ENCODE peak calls at places on chromosome 12, in four cellular contexts. Q, N, R and Z are unnamed samples. For H3K4me1, the result is how much of the 10 kb centered on the place peaks cover.

GRCh38 chr12:7501031-7501585 is 2.5 kb downstream of the CD163 start:
- DNase-seq in Q (no peak), N (no peak), R (no peak), Z (no peak)

GRCh38 chr12:96045566-96045965 is 10.2 kb upstream of the LTA4H start:
- DNase-seq in R (no peak), Q (no peak), N (no peak), Z (peak)

GRCh38 chr12:82877963-82878362 is 191.3 kb downstream of the TMTC2 start:
- DNase-seq in Q (no peak), N (no peak), R (no peak), Z (no peak)

GRCh38 chr12:123160801-123161487 is 10.1 kb upstream of the PITPNM2 start:
- DNase-seq in R (no peak), Q (no peak), N (no peak), Z (no peak)

GRCh38 chr12:65200007-65200665 is 30.8 kb downstream of the LEMD3 start:
- DNase-seq in R (no peak), N (no peak), Q (no peak), Z (no peak)

GRCh38 chr12:114913871-114914801 is 230.2 kb upstream of the TBX3 start:
- DNase-seq in Q (no peak), R (no peak), N (no peak), Z (no peak)

GRCh38 chr12:33752854-33753253 is 269.4 kb upstream of the ALG10 start:
- DNase-seq in Q (no peak), N (no peak), R (no peak), Z (no peak)

GRCh38 chr12:7190268-7191055 is 976 bp downstream of the PEX5 start:
- DNase-seq in Q (peak), N (peak), R (no peak), Z (peak)

GRCh38 chr12:130644566-130644965 is 71.5 kb downstream of the RIMBP2 start:
- DNase-seq in R (no peak), N (no peak), Q (no peak), Z (no peak)

GRCh38 chr12:121388421-121388981 is 11.4 kb upstream of the RNF34 start:
- DNase-seq in N (no peak), R (no peak), Q (no peak), Z (no peak)

GRCh38 chr12:66119870-66120241 is 10.7 kb downstream of the LLPH start:
- DNase-seq in R (no peak), N (no peak), Q (no peak), Z (no peak)

GRCh38 chr12:130339946-130340345 is 2.3 kb downstream of the PIWIL1 start:
- DNase-seq in R (no peak), Q (no peak), N (no peak), Z (no peak)

GRCh38 chr12:89524201-89525001 is at the start of gene GALNT4:
- DNase-seq in R (peak), N (peak), Q (peak), Z (peak)

GRCh38 chr12:6703631-6704030 is 3.0 kb upstream of the PIANP start:
- DNase-seq in Q (no peak), N (no peak), R (no peak), Z (no peak)

GRCh38 chr12:101697197-101697929 is at the start of gene CHPT1:
- DNase-seq in N (peak), R (peak), Q (peak), Z (peak)

GRCh38 chr12:54195736-54196347 is 7.1 kb upstream of the SMUG1 start:
- DNase-seq in Q (no peak), N (no peak), R (no peak), Z (peak)

GRCh38 chr12:77120695-77121094 is 55.3 kb upstream of the E2F7 start:
- DNase-seq in N (no peak), Q (no peak), R (no peak), Z (no peak)

GRCh38 chr12:53495903-53496751 is 3.1 kb downstream of the MAP3K12 start:
- DNase-seq in R (no peak), N (peak), Q (peak), Z (no peak)

GRCh38 chr12:96073346-96074336 is 38.3 kb upstream of the LTA4H start:
- DNase-seq in R (no peak), N (no peak), Q (no peak), Z (no peak)

GRCh38 chr12:12999276-12999958 is 648 bp downstream of the HEBP1 start:
- DNase-seq in N (no peak), Q (no peak), R (no peak), Z (no peak)

GRCh38 chr12:10012630-10013330 is 2.4 kb downstream of the CLEC12B start:
- DNase-seq in N (no peak), Q (no peak), R (no peak), Z (no peak)

GRCh38 chr12:93868771-93869170 is 191.6 kb downstream of the CRADD start:
- DNase-seq in N (no peak), Q (no peak), R (no peak), Z (no peak)

GRCh38 chr12:56469007-56469930 is 891 bp downstream of the SPRYD4 start:
- DNase-seq in R (peak), N (no peak), Q (peak), Z (no peak)

GRCh38 chr12:64618953-64619590 is 8.8 kb downstream of the RASSF3 start:
- DNase-seq in N (no peak), R (no peak), Q (no peak), Z (no peak)

GRCh38 chr12:29562167-29562776 is 64.8 kb upstream of the OVCH1 start:
- DNase-seq in Q (peak), R (no peak), N (no peak), Z (no peak)

GRCh38 chr12:100266163-100266801 is 597 bp downstream of the DEPDC4 start:
- DNase-seq in N (no peak), R (no peak), Q (no peak), Z (no peak)

GRCh38 chr12:125092872-125093680 is 27.8 kb downstream of the AACS start:
- DNase-seq in Q (no peak), R (no peak), N (peak), Z (no peak)

GRCh38 chr12:67697981-67698380 is 49.4 kb downstream of the DYRK2 start:
- DNase-seq in Q (no peak), N (no peak), R (no peak), Z (no peak)

GRCh38 chr12:130956009-130956408 is 2.3 kb downstream of the ADGRD1 start:
- DNase-seq in R (no peak), Q (no peak), N (no peak), Z (no peak)

GRCh38 chr12:109121346-109121880 is 5.0 kb downstream of the ACACB start:
- DNase-seq in Q (no peak), N (no peak), R (no peak), Z (no peak)

GRCh38 chr12:128810182-128811127 is 13.3 kb downstream of the SLC15A4 start:
- DNase-seq in R (no peak), N (no peak), Q (no peak), Z (no peak)

GRCh38 chr12:40819427-40820108 is 127.3 kb downstream of the CNTN1 start:
- DNase-seq in N (peak), R (peak), Q (peak), Z (peak)

GRCh38 chr12:14769462-14769836 is 33.8 kb downstream of the WBP11 start:
- DNase-seq in Q (peak), N (peak), R (peak), Z (peak)

GRCh38 chr12:77940011-77940423 is 109.3 kb downstream of the NAV3 start:
- DNase-seq in N (no peak), Q (no peak), R (no peak), Z (no peak)

GRCh38 chr12:103930787-103931536 is 752 bp downstream of the HSP90B1 start:
- DNase-seq in R (peak), N (peak), Q (peak), Z (peak)

GRCh38 chr12:60100852-60101251 is 505.0 kb downstream of the SLC16A7 start:
- DNase-seq in Q (no peak), N (no peak), R (no peak), Z (no peak)

GRCh38 chr12:111355181-111355925 is 13.5 kb downstream of the PHETA1 start:
- DNase-seq in Q (no peak), N (no peak), R (no peak), Z (no peak)

GRCh38 chr12:75816892-75817291 is 214.7 kb downstream of the PHLDA1 start:
- DNase-seq in N (no peak), R (no peak), Q (no peak), Z (no peak)

GRCh38 chr12:75823475-75823874 is 208.1 kb downstream of the PHLDA1 start:
- DNase-seq in N (no peak), R (no peak), Q (no peak), Z (no peak)

GRCh38 chr12:75818863-75819262 is 212.7 kb downstream of the PHLDA1 start:
- DNase-seq in R (no peak), N (no peak), Q (no peak), Z (no peak)

GRCh38 chr12:75819512-75819911 is 212.1 kb downstream of the PHLDA1 start:
- DNase-seq in R (no peak), N (no peak), Q (no peak), Z (no peak)

GRCh38 chr12:75820848-75821578 is 210.6 kb downstream of the PHLDA1 start:
- DNase-seq in R (no peak), N (no peak), Q (peak), Z (no peak)
- TF ChIP-seq CTCF in R (no peak), N (no peak), Q (no peak), Z (peak)

GRCh38 chr12:47776471-47777143 is 3.6 kb downstream of the SLC48A1 start:
- DNase-seq in N (peak), R (no peak), Q (no peak), Z (peak)
- H3K4me1 ChIP-seq in N (under half), R (under half), Q (under half), Z (half or more)

GRCh38 chr12:11673666-11674464 is 24.4 kb downstream of the ETV6 start:
- DNase-seq in Q (no peak), R (no peak), N (no peak), Z (no peak)
- TF ChIP-seq CTCF in Q (no peak), R (no peak), N (no peak), Z (no peak)

DNA sequence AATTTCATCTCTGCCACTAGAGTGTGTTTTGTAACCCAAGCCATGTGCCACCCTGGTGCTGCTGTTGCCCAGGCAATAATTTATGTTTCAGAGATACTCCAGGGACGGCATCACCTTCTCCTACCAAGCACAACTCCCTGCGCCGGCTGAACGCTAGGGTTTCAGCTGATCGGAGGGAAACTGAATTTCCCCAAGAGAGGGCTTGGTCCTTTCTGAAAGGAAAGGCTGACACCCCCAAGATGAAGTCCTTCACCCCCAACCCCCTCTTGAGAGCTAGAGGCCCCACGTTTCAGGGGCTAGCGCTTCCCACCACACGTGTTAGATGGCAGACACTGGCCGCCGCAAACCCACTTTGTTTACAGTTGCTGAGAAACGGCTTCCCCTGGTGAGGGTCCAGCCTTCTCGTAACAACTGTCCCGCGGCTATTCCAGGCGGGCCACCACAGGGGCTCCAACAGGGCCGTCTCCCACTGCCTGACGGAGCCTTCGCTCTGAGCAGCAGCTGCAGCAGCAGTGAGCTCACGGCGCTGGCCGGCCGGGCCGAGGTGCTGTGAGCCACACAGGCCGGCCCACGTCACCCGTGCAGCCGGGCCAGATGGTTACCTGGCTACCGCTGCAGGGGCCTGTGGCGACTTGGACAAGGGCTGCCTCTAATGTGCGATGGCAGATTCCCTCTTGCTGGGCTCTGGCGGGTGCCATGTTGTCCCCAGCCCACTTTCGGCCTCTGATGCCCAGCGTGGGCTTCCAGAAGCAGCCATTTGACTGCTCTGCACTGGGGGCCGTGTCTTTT is 66.4 kb downstream of the TESC start:
- DNase-seq in N (peak), Q (peak), R (peak), Z (no peak)
- H3K4me1 ChIP-seq in N (under half), Q (under half), R (under half), Z (under half)

DNA sequence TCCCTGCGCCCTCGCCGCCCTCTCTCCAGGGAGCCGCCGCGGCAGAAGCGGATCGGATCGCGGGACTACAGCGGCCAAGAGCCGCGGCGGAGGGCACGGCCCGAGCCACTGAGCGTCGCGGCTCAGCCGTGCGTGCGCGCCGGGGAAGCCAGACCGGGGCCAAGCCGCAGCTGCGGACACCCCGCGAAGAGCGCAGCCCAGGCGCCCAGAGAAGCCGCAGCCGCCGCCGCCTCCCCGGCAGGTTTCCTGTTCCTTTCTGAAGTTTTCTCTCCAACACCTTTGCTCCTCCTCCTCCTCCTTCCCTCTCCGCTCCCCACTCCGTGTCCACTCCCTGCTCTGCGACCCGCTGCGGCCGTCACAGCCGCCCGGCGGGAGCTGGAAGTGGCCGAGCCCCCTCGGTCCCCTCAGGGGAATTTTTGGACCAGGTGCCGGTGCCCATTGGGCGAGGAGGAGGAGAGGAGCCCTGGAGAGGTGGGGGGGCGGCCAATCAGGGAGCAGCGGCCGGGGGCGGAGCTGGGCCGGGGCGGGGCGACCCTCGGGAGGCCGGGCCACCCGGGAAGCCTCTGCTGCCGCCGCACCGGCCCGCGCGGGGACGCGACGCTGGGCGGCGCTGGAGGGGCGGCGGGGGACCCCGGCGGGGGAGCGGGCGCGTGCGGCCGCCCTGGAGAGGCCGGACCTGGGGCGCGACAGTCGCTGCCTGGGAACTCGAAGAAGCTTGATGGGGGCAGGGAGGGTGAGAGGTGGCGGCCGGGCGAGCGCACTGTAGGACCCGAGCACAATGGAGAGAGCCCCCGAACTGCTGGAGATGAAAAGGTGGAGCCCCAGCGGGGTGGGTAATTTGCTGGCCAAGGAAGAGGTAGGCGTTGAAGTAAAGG is at the start of gene ITPR2:
- DNase-seq in N (peak), R (peak), Q (peak), Z (peak)
- TF ChIP-seq CTCF in N (peak), R (no peak), Q (peak), Z (peak)

GRCh38 chr12:79668113-79668512 is 22.7 kb downstream of the PAWR start:
- DNase-seq in Q (no peak), R (no peak), N (no peak), Z (no peak)
- H3K4me1 ChIP-seq in Q (under half), R (under half), N (under half), Z (under half)

DNA sequence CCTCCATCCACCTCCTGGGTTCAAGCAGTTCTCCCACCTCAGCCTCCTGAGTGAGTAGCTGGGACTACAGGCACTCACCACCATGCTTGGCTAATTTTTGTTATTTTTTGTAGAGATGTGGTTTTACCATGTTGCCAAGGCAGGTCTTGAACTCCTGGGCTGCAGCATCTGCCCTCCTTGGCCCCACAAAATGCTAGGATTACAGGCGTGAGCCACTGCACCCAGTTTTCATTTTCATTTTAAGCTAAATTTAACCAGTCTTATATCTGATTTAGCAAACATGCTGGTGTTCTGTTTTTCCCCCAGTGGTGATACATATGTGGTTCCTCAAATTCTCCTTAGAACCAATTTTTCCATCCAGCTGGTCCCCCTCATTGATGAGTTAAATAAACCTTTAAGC is 43.8 kb upstream of the BICD1 start:
- DNase-seq in Q (no peak), N (no peak), R (no peak), Z (no peak)
- TF ChIP-seq CTCF in Q (no peak), N (no peak), R (no peak), Z (no peak)

GRCh38 chr12:49944046-49944445 is 6.5 kb upstream of the AQP2 start:
- DNase-seq in R (no peak), Q (no peak), N (no peak), Z (no peak)
- H3K4me1 ChIP-seq in R (under half), Q (under half), N (under half), Z (under half)

DNA sequence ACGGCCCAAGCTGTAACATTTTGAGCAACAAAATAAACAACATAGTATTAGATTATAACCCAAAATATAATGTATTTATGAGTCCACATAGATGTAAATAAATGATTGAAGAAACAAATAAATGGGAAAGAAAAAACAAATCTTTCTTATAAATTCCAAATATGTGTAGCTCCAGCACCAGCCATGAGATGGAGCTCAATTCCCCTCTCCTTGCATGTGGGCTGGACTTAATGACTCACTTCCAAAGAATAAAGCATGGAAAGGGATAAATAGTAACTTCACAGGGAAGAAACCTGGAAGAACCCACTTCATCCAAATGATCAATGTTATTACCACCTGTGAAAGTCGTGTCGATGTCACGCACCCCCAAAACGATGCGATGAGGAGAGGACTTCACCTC is 158.8 kb downstream of the RPAP3 start:
- DNase-seq in N (no peak), R (no peak), Q (no peak), Z (no peak)
- TF ChIP-seq CTCF in N (no peak), R (no peak), Q (no peak), Z (peak)

DNA sequence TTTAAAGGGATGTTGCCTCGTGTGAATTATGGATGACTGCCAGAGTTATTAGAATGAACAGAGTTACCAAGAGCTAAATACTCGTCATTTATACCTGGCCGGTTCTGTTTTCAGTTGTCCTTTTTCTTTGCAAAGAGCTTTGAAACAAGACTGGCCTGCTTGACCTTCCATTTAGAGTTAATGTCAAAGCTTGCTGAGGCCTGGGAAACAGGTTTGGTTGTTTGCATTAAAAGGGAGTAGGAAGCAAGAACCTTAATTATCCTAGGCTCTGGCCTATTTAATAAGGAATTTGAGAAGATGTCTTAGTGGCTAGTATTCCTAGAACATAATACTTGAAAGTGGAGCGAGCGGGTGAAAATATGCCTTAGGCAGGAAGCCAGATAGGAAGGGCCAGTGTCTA is 233.3 kb downstream of the CACNA1C start:
- DNase-seq in Q (no peak), N (no peak), R (no peak), Z (no peak)
- H3K4me1 ChIP-seq in Q (under half), N (under half), R (under half), Z (half or more)